ENCODE peak calls at places on chromosomes 6 and 20, in six cellular contexts. Y, A, W, T, E and F are unnamed samples.
A peak's percentile ranks its signal among the peaks of the same experiment; 100 is the strongest.

GRCh38 chr6:48671506-48671905 is 560.5 kb upstream of the PTCHD4 start:
- DNase-seq in Y (no peak), A (no peak), W (no peak), T (no peak), E (no peak), F (no peak)

GRCh38 chr20:38111366-38112232 is 53.5 kb downstream of the TGM2 start:
- DNase-seq in Y (no peak), A (no peak), W (no peak), T (no peak), E (no peak), F (no peak)

GRCh38 chr6:133701633-133702331 is 187.1 kb upstream of the TCF21 start:
- DNase-seq in Y (no peak), A (no peak), W (no peak), T (peak; percentile 9), E (no peak), F (no peak)

GRCh38 chr6:29591677-29592076 is 6.8 kb downstream of the OR2H2 start:
- DNase-seq in Y (no peak), A (no peak), W (no peak), T (no peak), E (no peak), F (no peak)

GRCh38 chr6:81937296-81937937 is 184.9 kb upstream of the TENT5A start:
- DNase-seq in Y (no peak), A (no peak), W (no peak), T (no peak), E (no peak), F (no peak)

GRCh38 chr6:116210750-116211425 is 43.0 kb downstream of the TSPYL4 start:
- DNase-seq in Y (no peak), A (no peak), W (no peak), T (peak; percentile 5), E (no peak), F (no peak)

GRCh38 chr6:21505574-21505990 is 88.0 kb upstream of the SOX4 start:
- DNase-seq in Y (no peak), A (no peak), W (no peak), T (no peak), E (no peak), F (no peak)

GRCh38 chr6:41687501-41688175 is 47.8 kb downstream of the TFEB start:
- DNase-seq in Y (no peak), A (no peak), W (no peak), T (no peak), E (no peak), F (no peak)

GRCh38 chr20:10731190-10731955 is 57.6 kb upstream of the JAG1 start:
- DNase-seq in Y (no peak), A (no peak), W (no peak), T (peak; percentile 67), E (no peak), F (no peak)

GRCh38 chr20:10447028-10447427 is 11.9 kb downstream of the SLX4IP start:
- DNase-seq in Y (peak; percentile 89), A (no peak), W (peak; percentile 91), T (peak; percentile 66), E (no peak), F (peak; percentile 58)

GRCh38 chr20:63652192-63652980 is 838 bp downstream of the STMN3 start:
- DNase-seq in Y (no peak), A (no peak), W (no peak), T (no peak), E (no peak), F (peak; percentile 48)

GRCh38 chr6:153312633-153313032 is 181.6 kb upstream of the RGS17 start:
- DNase-seq in Y (peak; percentile 18), A (no peak), W (peak; percentile 14), T (peak; percentile 76), E (peak; percentile 1), F (peak; percentile 25)

GRCh38 chr6:3592371-3592941 is 135.6 kb upstream of the SLC22A23 start:
- DNase-seq in Y (peak; percentile 94), A (no peak), W (peak; percentile 78), T (peak; percentile 88), E (no peak), F (no peak)

GRCh38 chr6:1396952-1397868 is 7.8 kb downstream of the FOXF2 start:
- DNase-seq in Y (peak; percentile 75), A (peak; percentile 69), W (peak; percentile 55), T (peak; percentile 72), E (no peak), F (peak; percentile 41)

GRCh38 chr20:9903048-9903651 is 64.3 kb upstream of the PAK5 start:
- DNase-seq in Y (no peak), A (no peak), W (peak; percentile 18), T (peak; percentile 10), E (no peak), F (no peak)

GRCh38 chr20:57928181-57928967 is 218.6 kb upstream of the PMEPA1 start:
- DNase-seq in Y (no peak), A (no peak), W (peak; percentile 32), T (no peak), E (no peak), F (no peak)

GRCh38 chr6:5302995-5303622 is 41.8 kb downstream of the FARS2 start:
- DNase-seq in Y (no peak), A (no peak), W (peak; percentile 33), T (peak; percentile 45), E (no peak), F (peak; percentile 8)

GRCh38 chr6:37856285-37856684 is 36.8 kb downstream of the ZFAND3 start:
- DNase-seq in Y (no peak), A (no peak), W (no peak), T (no peak), E (no peak), F (no peak)

GRCh38 chr6:16201706-16202105 is 36.7 kb upstream of the GMPR start:
- DNase-seq in Y (no peak), A (no peak), W (no peak), T (no peak), E (no peak), F (no peak)

GRCh38 chr6:79453558-79454042 is 83.6 kb downstream of the LCA5 start:
- DNase-seq in Y (peak; percentile 27), A (no peak), W (no peak), T (no peak), E (no peak), F (no peak)

GRCh38 chr6:53233309-53233708 is 84.7 kb upstream of the GCM1 start:
- DNase-seq in Y (no peak), A (no peak), W (no peak), T (no peak), E (no peak), F (no peak)

GRCh38 chr6:88449770-88450169 is 283.6 kb upstream of the CNR1 start:
- DNase-seq in Y (no peak), A (peak; percentile 50), W (no peak), T (no peak), E (no peak), F (no peak)

GRCh38 chr6:84349542-84349941 is 122.1 kb upstream of the CEP162 start:
- DNase-seq in Y (no peak), A (no peak), W (no peak), T (no peak), E (no peak), F (no peak)

GRCh38 chr20:38109657-38110524 is 55.2 kb downstream of the TGM2 start:
- DNase-seq in Y (no peak), A (peak; percentile 89), W (peak; percentile 77), T (peak; percentile 87), E (no peak), F (no peak)

GRCh38 chr6:2109796-2110195 is 135.6 kb downstream of the GMDS start:
- DNase-seq in Y (no peak), A (no peak), W (no peak), T (no peak), E (no peak), F (no peak)

GRCh38 chr6:139699335-139699734 is 324.9 kb upstream of the CITED2 start:
- DNase-seq in Y (no peak), A (peak; percentile 34), W (no peak), T (no peak), E (no peak), F (no peak)

GRCh38 chr6:35014341-35014740 is 125.3 kb downstream of the ANKS1A start:
- DNase-seq in Y (no peak), A (no peak), W (no peak), T (no peak), E (peak; percentile 78), F (no peak)